ENCODE peak calls at places on chromosomes 2 and 18, in seven cellular contexts. J, S, M, X, P, Z and C are unnamed samples.

GRCh38 chr2:64145119-64145518 is 899 bp upstream of the PELI1 start:
- DNase-seq in S (no peak), X (no peak), M (no peak), P (no peak), Z (no peak), J (no peak), C (no peak)

GRCh38 chr2:208186465-208186864 is 3.4 kb downstream of the C2orf80 start:
- DNase-seq in J (no peak), X (no peak), M (no peak), P (no peak), S (no peak), Z (no peak), C (no peak)

GRCh38 chr2:150971910-150972309 is 289.8 kb downstream of the RBM43 start:
- DNase-seq in P (no peak), S (no peak), X (no peak), M (no peak), Z (no peak), J (no peak), C (no peak)

GRCh38 chr2:190551928-190552327 is 17.4 kb upstream of the NEMP2 start:
- DNase-seq in X (no peak), M (no peak), S (no peak), P (no peak), J (no peak), Z (no peak), C (no peak)

GRCh38 chr2:133509777-133510176 is 58.5 kb downstream of the NCKAP5 start:
- DNase-seq in M (peak; percentile 46), S (no peak), P (no peak), X (no peak), Z (no peak), J (no peak), C (no peak)

GRCh38 chr2:28355521-28356094 is 37.0 kb upstream of the FOSL2 start:
- DNase-seq in S (no peak), J (no peak), Z (no peak), P (no peak), X (no peak), M (no peak), C (no peak)

GRCh38 chr2:219335373-219335786 is 2.8 kb upstream of the RESP18 start:
- DNase-seq in S (no peak), P (no peak), M (no peak), X (no peak), J (no peak), Z (no peak), C (no peak)

GRCh38 chr2:45014016-45014702 is 4.9 kb upstream of the SIX2 start:
- DNase-seq in Z (no peak), X (no peak), J (no peak), P (no peak), M (peak; percentile 5), S (peak; percentile 80), C (no peak)

GRCh38 chr2:181178823-181179412 is 198.5 kb downstream of the UBE2E3 start:
- DNase-seq in P (no peak), S (peak; percentile 19), J (peak; percentile 42), X (peak; percentile 1), Z (no peak), M (peak; percentile 29), C (no peak)

GRCh38 chr2:241944821-241945220 is 75.3 kb downstream of the RTP5 start:
- DNase-seq in S (no peak), P (no peak), X (no peak), Z (no peak), M (no peak), J (no peak), C (peak; percentile 83)

GRCh38 chr2:159506764-159507406 is 109.5 kb downstream of the BAZ2B start:
- DNase-seq in P (no peak), J (no peak), X (no peak), M (no peak), S (no peak), Z (no peak), C (no peak)

GRCh38 chr2:217379807-217380206 is 519.9 kb upstream of the TNP1 start:
- DNase-seq in Z (no peak), X (no peak), P (no peak), M (no peak), J (no peak), S (no peak), C (peak; percentile 95)

GRCh38 chr2:84022810-84023431 is 436.2 kb downstream of the SUCLG1 start:
- DNase-seq in P (peak; percentile 36), S (peak; percentile 69), M (peak; percentile 51), Z (peak; percentile 18), X (no peak), J (peak; percentile 44), C (peak; percentile 19)

GRCh38 chr18:9779630-9780029 is 71.5 kb downstream of the RAB31 start:
- DNase-seq in X (no peak), J (no peak), P (no peak), S (no peak), M (no peak), Z (no peak), C (no peak)

GRCh38 chr2:37832590-37833197 is 92.4 kb upstream of the RMDN2 start:
- DNase-seq in Z (peak; percentile 64), X (peak; percentile 66), J (peak; percentile 75), M (peak; percentile 21), P (peak; percentile 55), S (peak; percentile 88), C (peak; percentile 45)

GRCh38 chr18:39215920-39216319 is 1650.3 kb upstream of the CELF4 start:
- DNase-seq in P (no peak), X (no peak), S (no peak), M (no peak), Z (no peak), J (no peak), C (no peak)

GRCh38 chr2:72139471-72139870 is 8.2 kb downstream of the CYP26B1 start:
- DNase-seq in J (no peak), P (no peak), Z (no peak), M (no peak), S (no peak), X (no peak), C (no peak)

GRCh38 chr2:212974692-212975091 is 176.7 kb downstream of the IKZF2 start:
- DNase-seq in P (no peak), X (no peak), J (no peak), M (no peak), S (no peak), Z (no peak), C (no peak)

GRCh38 chr2:101152195-101153076 is 1.3 kb upstream of the TBC1D8 start:
- DNase-seq in Z (no peak), J (peak; percentile 33), P (peak; percentile 36), M (peak; percentile 45), X (no peak), S (peak; percentile 38), C (peak; percentile 75)

GRCh38 chr2:106107509-106108131 is 86.5 kb downstream of the UXS1 start:
- DNase-seq in J (no peak), P (no peak), M (no peak), S (no peak), X (peak; percentile 43), Z (no peak), C (no peak)

GRCh38 chr2:204950695-204951094 is 405.4 kb downstream of the PARD3B start:
- DNase-seq in X (no peak), Z (no peak), M (no peak), S (no peak), P (no peak), J (no peak), C (no peak)

GRCh38 chr2:239370403-239370802 is 30.4 kb downstream of the HDAC4 start:
- DNase-seq in M (no peak), S (no peak), P (no peak), J (no peak), X (no peak), Z (no peak), C (no peak)

GRCh38 chr18:79951545-79952456 is at the start of gene SLC66A2:
- DNase-seq in Z (peak; percentile 42), S (peak; percentile 93), P (no peak), M (peak; percentile 63), X (peak; percentile 93), J (peak; percentile 72), C (peak; percentile 85)

GRCh38 chr2:237675326-237675725 is 47.9 kb downstream of the LRRFIP1 start:
- DNase-seq in Z (no peak), P (no peak), X (no peak), J (no peak), S (no peak), M (no peak), C (no peak)

GRCh38 chr2:33216508-33217182 is 259.8 kb upstream of the RASGRP3 start:
- DNase-seq in S (no peak), M (no peak), X (no peak), P (no peak), Z (no peak), J (no peak), C (peak; percentile 31)

GRCh38 chr18:69777248-69777647 is 170.4 kb downstream of the CD226 start:
- DNase-seq in X (no peak), M (no peak), J (no peak), P (no peak), S (no peak), Z (no peak), C (no peak)

GRCh38 chr2:197072533-197072932 is 146.0 kb upstream of the PGAP1 start:
- DNase-seq in J (no peak), Z (no peak), P (no peak), X (no peak), S (no peak), M (no peak), C (no peak)

GRCh38 chr18:8828300-8828699 is 122.9 kb downstream of the MTCL1 start:
- DNase-seq in J (no peak), Z (no peak), M (no peak), S (no peak), P (no peak), X (no peak), C (no peak)

GRCh38 chr2:150266931-150267330 is 220.5 kb downstream of the RND3 start:
- DNase-seq in X (no peak), P (no peak), J (no peak), Z (no peak), S (no peak), M (no peak), C (no peak)

GRCh38 chr18:78521136-78521535 is 458.5 kb upstream of the SALL3 start:
- DNase-seq in S (no peak), J (no peak), X (no peak), Z (no peak), P (no peak), M (no peak), C (no peak)